ENCODE peak calls at places on chromosome 4, in nine cellular contexts. Z is small intestine; W is naive thymus-derived CD8-positive, alpha-beta T cell; V is Daoy; P is hepatocyte; L is heart right ventricle; I is left cardiac atrium; N is iPS-NIHi11; U is C1 segment of cervical spinal cord. O is an unnamed sample.

GRCh38 chr4:17385403-17385802 is 126.5 kb downstream of the QDPR start:
- DNase-seq in Z (peak), W (no peak), V (no peak), P (peak), L (peak), I (no peak), N (no peak), U (no peak), O (no peak)

GRCh38 chr4:1752284-1753041 is 31.1 kb downstream of the TACC3 start:
- DNase-seq in Z (no peak), W (no peak), V (peak), P (no peak), L (no peak), I (peak), N (no peak), U (no peak), O (peak)

GRCh38 chr4:138749303-138749702 is 266.3 kb upstream of the NOCT start:
- DNase-seq in Z (no peak), W (no peak), V (no peak), P (no peak), L (peak), I (no peak), N (no peak), U (no peak), O (no peak)

GRCh38 chr4:48127882-48128394 is 6.1 kb downstream of the TXK start:
- DNase-seq in Z (peak), W (peak), V (peak), P (peak), L (peak), I (peak), N (peak), U (no peak), O (peak)

GRCh38 chr4:41069838-41070237 is 144.5 kb downstream of the APBB2 start:
- DNase-seq in Z (no peak), W (no peak), V (peak), P (no peak), L (no peak), I (no peak), N (peak), U (no peak), O (no peak)

GRCh38 chr4:78704981-78705757 is 71.0 kb upstream of the BMP2K start:
- DNase-seq in Z (peak), W (no peak), V (no peak), P (peak), L (peak), I (no peak), N (no peak), U (no peak), O (peak)

GRCh38 chr4:88605744-88606143 is 13.5 kb downstream of the HERC3 start:
- DNase-seq in Z (peak), W (no peak), V (no peak), P (no peak), L (no peak), I (no peak), N (no peak), U (no peak), O (no peak)

GRCh38 chr4:15948826-15949225 is 10.3 kb upstream of the FGFBP1 start:
- DNase-seq in Z (no peak), W (no peak), V (no peak), P (no peak), L (no peak), I (no peak), N (no peak), U (no peak), O (no peak)

GRCh38 chr4:139540637-139541036 is 15.4 kb downstream of the SETD7 start:
- DNase-seq in Z (no peak), W (no peak), V (no peak), P (no peak), L (no peak), I (no peak), N (no peak), U (no peak), O (no peak)

GRCh38 chr4:146852365-146852764 is 93.3 kb downstream of the TTC29 start:
- DNase-seq in Z (no peak), W (no peak), V (no peak), P (no peak), L (no peak), I (no peak), N (no peak), U (no peak), O (no peak)

GRCh38 chr4:113636438-113636818 is 125.1 kb downstream of the CAMK2D start:
- DNase-seq in Z (peak), W (no peak), V (no peak), P (no peak), L (no peak), I (no peak), N (no peak), U (no peak), O (peak)

GRCh38 chr4:120853101-120853940 is 69.2 kb downstream of the PRDM5 start:
- DNase-seq in Z (no peak), W (no peak), V (no peak), P (no peak), L (no peak), I (no peak), N (no peak), U (no peak), O (no peak)

GRCh38 chr4:1492636-1493539 is 86.6 kb upstream of the NKX1-1 start:
- DNase-seq in Z (no peak), W (no peak), V (no peak), P (no peak), L (no peak), I (no peak), N (peak), U (no peak), O (no peak)

GRCh38 chr4:41969666-41970065 is 11.9 kb upstream of the DCAF4L1 start:
- DNase-seq in Z (no peak), W (no peak), V (no peak), P (no peak), L (no peak), I (no peak), N (no peak), U (no peak), O (no peak)

GRCh38 chr4:71241467-71242401 is 97.1 kb upstream of the SLC4A4 start:
- DNase-seq in Z (no peak), W (no peak), V (no peak), P (peak), L (no peak), I (peak), N (no peak), U (no peak), O (no peak)

GRCh38 chr4:39043697-39044363 is 11.6 kb upstream of the TMEM156 start:
- DNase-seq in Z (no peak), W (no peak), V (peak), P (peak), L (peak), I (no peak), N (no peak), U (peak), O (peak)

GRCh38 chr4:147950261-147950660 is 218.4 kb downstream of the ARHGAP10 start:
- DNase-seq in Z (no peak), W (no peak), V (no peak), P (no peak), L (no peak), I (no peak), N (no peak), U (no peak), O (no peak)

GRCh38 chr4:140884431-140885058 is 128.4 kb upstream of the TBC1D9 start:
- DNase-seq in Z (peak), W (no peak), V (peak), P (peak), L (peak), I (peak), N (peak), U (no peak), O (peak)

GRCh38 chr4:123980736-123981285 is 584.2 kb downstream of the SPRY1 start:
- DNase-seq in Z (no peak), W (no peak), V (no peak), P (no peak), L (no peak), I (no peak), N (no peak), U (no peak), O (no peak)

GRCh38 chr4:188214861-188215260 is 75.6 kb downstream of the TRIML1 start:
- DNase-seq in Z (no peak), W (no peak), V (no peak), P (no peak), L (no peak), I (no peak), N (no peak), U (no peak), O (peak)

GRCh38 chr4:95539056-95539455 is 9.7 kb downstream of the UNC5C start:
- DNase-seq in Z (no peak), W (no peak), V (no peak), P (no peak), L (no peak), I (no peak), N (no peak), U (no peak), O (no peak)

GRCh38 chr4:184812651-184813181 is 13.1 kb downstream of the ACSL1 start:
- DNase-seq in Z (no peak), W (no peak), V (no peak), P (no peak), L (no peak), I (no peak), N (no peak), U (no peak), O (no peak)

GRCh38 chr4:85107553-85107952 is 141.1 kb upstream of the WDFY3 start:
- DNase-seq in Z (no peak), W (no peak), V (no peak), P (no peak), L (no peak), I (no peak), N (peak), U (no peak), O (no peak)

GRCh38 chr4:185209031-185209851 is at the start of gene SNX25:
- DNase-seq in Z (peak), W (peak), V (peak), P (peak), L (peak), I (peak), N (peak), U (peak), O (peak)

GRCh38 chr4:19961092-19961491 is 290.6 kb upstream of the SLIT2 start:
- DNase-seq in Z (no peak), W (no peak), V (no peak), P (no peak), L (no peak), I (no peak), N (no peak), U (no peak), O (no peak)

GRCh38 chr4:8364848-8365350 is 75.6 kb downstream of the ACOX3 start:
- DNase-seq in Z (no peak), W (no peak), V (no peak), P (no peak), L (no peak), I (no peak), N (no peak), U (no peak), O (no peak)

GRCh38 chr4:113958766-113959540 is 20.5 kb downstream of the ARSJ start:
- DNase-seq in Z (peak), W (no peak), V (peak), P (peak), L (no peak), I (no peak), N (no peak), U (no peak), O (peak)

GRCh38 chr4:101283436-101283835 is 63.9 kb downstream of the PPP3CA start:
- DNase-seq in Z (no peak), W (no peak), V (no peak), P (no peak), L (no peak), I (no peak), N (no peak), U (no peak), O (no peak)

GRCh38 chr4:107330915-107331314 is 294.8 kb upstream of the DKK2 start:
- DNase-seq in Z (no peak), W (no peak), V (no peak), P (no peak), L (no peak), I (no peak), N (no peak), U (no peak), O (no peak)

GRCh38 chr4:82891728-82892466 is 944 bp upstream of the SEC31A start:
- DNase-seq in Z (peak), W (no peak), V (no peak), P (peak), L (no peak), I (no peak), N (no peak), U (no peak), O (no peak)

GRCh38 chr4:41339812-41340809 is 83.4 kb downstream of the UCHL1 start:
- DNase-seq in Z (no peak), W (no peak), V (peak), P (peak), L (peak), I (no peak), N (peak), U (peak), O (no peak)

GRCh38 chr4:10721616-10722015 is 37.0 kb upstream of the CLNK start:
- DNase-seq in Z (no peak), W (no peak), V (no peak), P (no peak), L (no peak), I (no peak), N (no peak), U (no peak), O (no peak)

GRCh38 chr4:97587912-97588311 is 555.4 kb downstream of the STPG2 start:
- DNase-seq in Z (no peak), W (no peak), V (no peak), P (no peak), L (no peak), I (no peak), N (no peak), U (no peak), O (no peak)

GRCh38 chr4:188423039-188423438 is 283.8 kb downstream of the TRIML1 start:
- DNase-seq in Z (no peak), W (no peak), V (no peak), P (no peak), L (no peak), I (no peak), N (no peak), U (no peak), O (no peak)

GRCh38 chr4:185479507-185479971 is 8.0 kb upstream of the CCDC110 start:
- DNase-seq in Z (no peak), W (no peak), V (no peak), P (no peak), L (no peak), I (no peak), N (no peak), U (no peak), O (no peak)

GRCh38 chr4:20944451-20944850 is 244.2 kb downstream of the PACRGL start:
- DNase-seq in Z (no peak), W (no peak), V (no peak), P (no peak), L (no peak), I (no peak), N (no peak), U (no peak), O (no peak)

GRCh38 chr4:100935090-100935489 is 412.2 kb downstream of the PPP3CA start:
- DNase-seq in Z (peak), W (no peak), V (no peak), P (no peak), L (no peak), I (no peak), N (no peak), U (no peak), O (no peak)

GRCh38 chr4:137124278-137124932 is 407.9 kb downstream of the PCDH18 start:
- DNase-seq in Z (peak), W (no peak), V (peak), P (peak), L (peak), I (no peak), N (peak), U (no peak), O (peak)

GRCh38 chr4:84971319-84971932 is 4.9 kb upstream of the WDFY3 start:
- DNase-seq in Z (peak), W (no peak), V (peak), P (peak), L (no peak), I (no peak), N (peak), U (no peak), O (peak)

O was measured in HepG2.